ENCODE peak calls at places on chromosomes 5 and 9, in nine cellular contexts. B is naive thymus-derived CD4-positive, alpha-beta T cell; I is activated T-cell treated with anti-CD3 and anti-CD28 coated beads, Interleukin-2, amount 50 U/mL, for 48 hours; M is stimulated activated CD4-positive, alpha-beta T cell treated with anti-CD3 and anti-CD28 coated beads, Interleukin-2, amount 100 ng/mL, for 24 hours; J is AG09319; R is left ventricle myocardium inferior; W is body of pancreas; Y is fibroblast of pulmonary artery; Q is activated CD8-positive, alpha-beta memory T cell treated with anti-CD3 and anti-CD28 coated beads for 24 hours. N is an unnamed sample.

GRCh38 chr9:93286252-93287188 is 102.6 kb downstream of the WNK2 start:
- DNase-seq in W (no peak), I (no peak), R (no peak), J (no peak), Q (no peak), Y (no peak), M (no peak), B (no peak), N (no peak)

GRCh38 chr9:122819791-122820489 is 8.4 kb downstream of the PDCL start:
- DNase-seq in B (no peak), J (no peak), Y (peak; percentile 67), W (no peak), R (no peak), I (peak; percentile 6), M (no peak), Q (no peak), N (no peak)

GRCh38 chr9:123712399-123712798 is 217.5 kb downstream of the DENND1A start:
- DNase-seq in M (no peak), I (no peak), B (no peak), R (no peak), W (no peak), Q (no peak), J (no peak), Y (peak; percentile 11), N (no peak)

GRCh38 chr9:105967798-105968197 is 273.5 kb downstream of the TMEM38B start:
- DNase-seq in B (no peak), Y (no peak), M (no peak), J (no peak), Q (no peak), R (no peak), I (no peak), W (no peak), N (no peak)

GRCh38 chr9:38183994-38184568 is 115.1 kb upstream of the SHB start:
- DNase-seq in J (no peak), B (no peak), Y (peak; percentile 38), M (no peak), R (no peak), Q (no peak), W (peak; percentile 36), I (no peak), N (no peak)

GRCh38 chr9:134134949-134135342 is 936 bp upstream of the WDR5 start:
- DNase-seq in Q (no peak), M (no peak), B (no peak), J (no peak), R (no peak), I (peak; percentile 67), Y (no peak), W (no peak), N (no peak)

GRCh38 chr9:113807173-113808061 is 68.7 kb upstream of the ZNF618 start:
- DNase-seq in I (peak; percentile 39), W (peak; percentile 59), R (peak; percentile 22), Y (peak; percentile 77), J (peak; percentile 22), M (peak; percentile 45), Q (peak; percentile 66), B (no peak), N (peak; percentile 29)

GRCh38 chr5:7146886-7147285 is 249.1 kb upstream of the ADCY2 start:
- DNase-seq in B (no peak), Y (no peak), J (no peak), I (no peak), M (no peak), R (no peak), Q (no peak), W (no peak), N (no peak)

GRCh38 chr9:113953541-113953940 is 77.4 kb downstream of the ZNF618 start:
- DNase-seq in M (no peak), Q (peak; percentile 7), R (no peak), I (no peak), J (no peak), B (no peak), Y (peak; percentile 53), W (no peak), N (no peak)

GRCh38 chr9:36189978-36190377 is 743 bp upstream of the CLTA start:
- DNase-seq in J (no peak), Y (no peak), R (no peak), Q (no peak), M (no peak), I (no peak), B (no peak), W (no peak), N (peak; percentile 3)

GRCh38 chr5:57745029-57745428 is 262.4 kb upstream of the ACTBL2 start:
- DNase-seq in Q (no peak), R (no peak), M (no peak), B (no peak), I (no peak), W (no peak), Y (no peak), J (no peak), N (no peak)

GRCh38 chr9:111803924-111804323 is 9.2 kb upstream of the SHOC1 start:
- DNase-seq in R (no peak), Q (no peak), J (no peak), B (no peak), M (no peak), Y (no peak), W (no peak), I (no peak), N (no peak)

GRCh38 chr9:100601216-100601615 is 23.3 kb downstream of the CAVIN4 start:
- DNase-seq in I (peak; percentile 48), M (peak; percentile 25), R (no peak), Q (no peak), Y (peak; percentile 72), J (no peak), W (peak; percentile 62), B (no peak), N (no peak)

GRCh38 chr5:65307088-65307487 is 174.6 kb downstream of the ADAMTS6 start:
- DNase-seq in R (no peak), I (no peak), B (no peak), M (no peak), Y (no peak), Q (no peak), J (no peak), W (no peak), N (no peak)

GRCh38 chr9:133290751-133291302 is 15.8 kb upstream of the ABO start:
- DNase-seq in W (no peak), Y (no peak), Q (no peak), B (no peak), J (no peak), R (no peak), I (no peak), M (no peak), N (no peak)

GRCh38 chr5:54049144-54049543 is 261.2 kb downstream of the ARL15 start:
- DNase-seq in R (no peak), Q (no peak), M (no peak), J (no peak), Y (no peak), B (no peak), W (no peak), I (no peak), N (no peak)

GRCh38 chr9:92607088-92607487 is 62.8 kb downstream of the IPPK start:
- DNase-seq in I (no peak), M (no peak), B (no peak), Y (peak; percentile 69), R (no peak), J (no peak), W (peak; percentile 28), Q (no peak), N (no peak)

GRCh38 chr5:33696413-33696812 is 195.4 kb downstream of the ADAMTS12 start:
- DNase-seq in M (no peak), Y (no peak), W (no peak), B (no peak), J (no peak), Q (no peak), R (no peak), I (no peak), N (no peak)

GRCh38 chr9:114861922-114862605 is 56.2 kb upstream of the TNFSF15 start:
- DNase-seq in B (no peak), I (no peak), J (no peak), R (no peak), M (no peak), Y (no peak), Q (no peak), W (no peak), N (no peak)